ENCODE peak calls at places on chromosome 21, in four cellular contexts. B is ovary; J is CD8-positive, alpha-beta T cell; U is Panc1. M is an unnamed sample.

GRCh38 chr21:35801388-35801787 is 258.9 kb downstream of the SETD4 start:
- DNase-seq in B (no peak), J (no peak), U (no peak), M (no peak)

GRCh38 chr21:37554661-37555379 is 188.2 kb downstream of the DYRK1A start:
- DNase-seq in B (no peak), J (no peak), U (no peak), M (no peak)

GRCh38 chr21:31470896-31471694 is 127.0 kb upstream of the TIAM1 start:
- DNase-seq in B (no peak), J (no peak), U (no peak), M (no peak)

GRCh38 chr21:38277501-38278111 is 20.8 kb downstream of the KCNJ15 start:
- DNase-seq in B (no peak), J (no peak), U (peak), M (peak)

GRCh38 chr21:34875830-34876229 is 173.3 kb downstream of the RUNX1 start:
- DNase-seq in B (no peak), J (no peak), U (no peak), M (no peak)

GRCh38 chr21:14734191-14734590 is 188.1 kb upstream of the SAMSN1 start:
- DNase-seq in B (no peak), J (no peak), U (no peak), M (no peak)

GRCh38 chr21:33011462-33011861 is 14.3 kb upstream of the OLIG2 start:
- DNase-seq in B (no peak), J (no peak), U (no peak), M (peak)

GRCh38 chr21:41593784-41594138 is 85.8 kb upstream of the TMPRSS2 start:
- DNase-seq in B (no peak), J (no peak), U (no peak), M (no peak)

GRCh38 chr21:40707271-40707670 is 139.7 kb downstream of the DSCAM start:
- DNase-seq in B (no peak), J (no peak), U (no peak), M (no peak)

GRCh38 chr21:16046625-16047340 is 317.0 kb downstream of the USP25 start:
- DNase-seq in B (no peak), J (no peak), U (no peak), M (no peak)

GRCh38 chr21:35090403-35090802 is 41.3 kb upstream of the RUNX1 start:
- DNase-seq in B (no peak), J (no peak), U (no peak), M (no peak)

DNA sequence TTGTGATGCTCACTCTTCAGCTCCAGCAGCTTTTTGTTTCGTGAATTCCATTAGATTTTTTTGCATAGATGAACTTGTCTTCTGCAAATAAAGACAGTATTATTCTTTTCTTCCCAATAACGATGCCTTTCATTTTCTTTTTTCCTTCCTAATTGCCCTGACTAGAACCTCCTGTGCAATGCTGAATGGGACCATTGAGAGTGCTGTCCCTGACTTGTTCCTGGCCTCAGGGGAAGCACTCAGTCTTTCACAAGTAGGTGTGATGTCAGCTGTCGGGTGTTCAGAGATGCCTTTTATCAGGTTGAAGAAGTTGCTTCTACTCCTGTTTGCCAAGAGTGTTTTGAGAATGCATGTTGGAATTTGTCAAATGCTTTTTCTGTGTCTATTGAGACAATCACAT is 64.3 kb upstream of the ADARB1 start:
- DNase-seq in B (no peak), J (no peak), U (no peak), M (no peak)
- TF ChIP-seq CTCF in B (no peak), J (no peak), U (no peak), M (no peak)

GRCh38 chr21:45523411-45524101 is 18.7 kb downstream of the SLC19A1 start:
- DNase-seq in B (peak), J (no peak), U (no peak), M (no peak)

GRCh38 chr21:45524756-45525152 is 17.5 kb downstream of the SLC19A1 start:
- DNase-seq in B (peak), J (no peak), U (no peak), M (no peak)

GRCh38 chr21:45521241-45521640 is 21.0 kb downstream of the SLC19A1 start:
- DNase-seq in B (no peak), J (no peak), U (no peak), M (no peak)

GRCh38 chr21:45522986-45523385 is 19.3 kb downstream of the SLC19A1 start:
- DNase-seq in B (peak), J (no peak), U (no peak), M (no peak)

GRCh38 chr21:45522381-45522780 is 19.9 kb downstream of the SLC19A1 start:
- DNase-seq in B (no peak), J (no peak), U (no peak), M (no peak)
- H3K4me3 ChIP-seq in B (no peak), J (no peak), U (no peak), M (no peak)

GRCh38 chr21:27362249-27362648 is 395.4 kb upstream of the ADAMTS5 start:
- DNase-seq in B (no peak), J (no peak), U (no peak), M (no peak)
- TF ChIP-seq CTCF in B (no peak), J (no peak), U (no peak), M (peak)

DNA sequence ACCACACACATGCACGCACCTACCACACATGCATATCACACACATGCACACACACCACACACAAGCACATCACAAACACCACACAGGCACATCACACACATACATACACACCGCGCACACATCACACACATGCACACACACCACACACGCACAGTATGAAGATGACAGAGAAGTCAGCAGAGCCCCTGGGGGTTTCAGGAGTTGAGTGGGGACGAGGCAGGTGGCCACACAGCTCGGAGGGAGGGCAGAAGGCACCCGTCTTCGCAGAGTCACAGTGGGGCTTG is 9.7 kb downstream of the PDE9A start:
- DNase-seq in B (no peak), J (no peak), U (no peak), M (no peak)
- H3K4me3 ChIP-seq in B (no peak), J (no peak), U (no peak), M (no peak)

GRCh38 chr21:42679319-42679981 is 26.0 kb downstream of the PDE9A start:
- DNase-seq in B (no peak), J (no peak), U (no peak), M (no peak)
- TF ChIP-seq CTCF in B (no peak), J (no peak), U (no peak), M (no peak)

M was measured in keratinocyte.